ENCODE peak calls at places on chromosome 7, in seven cellular contexts. G, Y, O, F, U, V and X are unnamed samples.

GRCh38 chr7:73681031-73681430 is 2.2 kb downstream of the DNAJC30 start:
- DNase-seq in G (no peak), Y (no peak), O (no peak), F (no peak), U (no peak), V (no peak), X (no peak)

GRCh38 chr7:157875230-157876179 is 538.7 kb downstream of the DNAJB6 start:
- DNase-seq in G (peak; percentile 56), Y (peak; percentile 79), O (no peak), F (no peak), U (no peak), V (no peak), X (peak; percentile 70)

GRCh38 chr7:66213637-66214036 is 8.5 kb downstream of the TPST1 start:
- DNase-seq in G (no peak), Y (no peak), O (no peak), F (no peak), U (no peak), V (no peak), X (no peak)

GRCh38 chr7:134891262-134892001 is 94.9 kb upstream of the AGBL3 start:
- DNase-seq in G (peak; percentile 67), Y (peak; percentile 89), O (peak; percentile 76), F (peak; percentile 53), U (peak; percentile 41), V (peak; percentile 86), X (peak; percentile 97)

GRCh38 chr7:154693646-154694045 is 309.3 kb downstream of the PAXIP1 start:
- DNase-seq in G (no peak), Y (no peak), O (no peak), F (no peak), U (no peak), V (no peak), X (peak; percentile 31)

GRCh38 chr7:113144839-113145238 is 26.5 kb upstream of the SMIM30 start:
- DNase-seq in G (no peak), Y (no peak), O (no peak), F (no peak), U (no peak), V (no peak), X (peak; percentile 22)

GRCh38 chr7:44972562-44972961 is 6.3 kb downstream of the MYO1G start:
- DNase-seq in G (no peak), Y (no peak), O (no peak), F (no peak), U (no peak), V (no peak), X (no peak)

GRCh38 chr7:30888783-30889182 is 22.9 kb upstream of the AQP1 start:
- DNase-seq in G (no peak), Y (peak; percentile 55), O (no peak), F (no peak), U (peak; percentile 46), V (no peak), X (peak; percentile 65)

GRCh38 chr7:21128418-21128817 is 299.5 kb upstream of the SP4 start:
- DNase-seq in G (no peak), Y (peak; percentile 19), O (no peak), F (no peak), U (no peak), V (no peak), X (no peak)

GRCh38 chr7:6651866-6652445 is 14.8 kb downstream of the ZNF316 start:
- DNase-seq in G (peak; percentile 9), Y (no peak), O (no peak), F (no peak), U (no peak), V (no peak), X (no peak)

GRCh38 chr7:81691199-81691821 is 78.5 kb downstream of the HGF start:
- DNase-seq in G (no peak), Y (no peak), O (no peak), F (no peak), U (no peak), V (no peak), X (no peak)

GRCh38 chr7:127530148-127530547 is 55.2 kb downstream of the GCC1 start:
- DNase-seq in G (no peak), Y (no peak), O (no peak), F (no peak), U (no peak), V (no peak), X (no peak)

GRCh38 chr7:158310924-158311713 is 276.5 kb downstream of the PTPRN2 start:
- DNase-seq in G (no peak), Y (no peak), O (no peak), F (no peak), U (no peak), V (no peak), X (no peak)

GRCh38 chr7:85185355-85186082 is 1.3 kb downstream of the SEMA3D start:
- DNase-seq in G (peak; percentile 52), Y (peak; percentile 78), O (peak; percentile 36), F (peak; percentile 43), U (peak; percentile 76), V (peak; percentile 37), X (peak; percentile 80)

GRCh38 chr7:110909102-110909501 is 181.8 kb upstream of the LRRN3 start:
- DNase-seq in G (no peak), Y (no peak), O (no peak), F (no peak), U (no peak), V (no peak), X (no peak)

GRCh38 chr7:91875851-91876250 is 4.7 kb downstream of the MTERF1 start:
- DNase-seq in G (no peak), Y (no peak), O (no peak), F (no peak), U (no peak), V (no peak), X (no peak)

GRCh38 chr7:81211204-81211603 is 292.4 kb upstream of the SEMA3C start:
- DNase-seq in G (no peak), Y (no peak), O (no peak), F (no peak), U (no peak), V (no peak), X (no peak)